ENCODE peak calls at places on chromosomes 7 and 10, in seven cellular contexts. One of them, this sample, is unnamed.

GRCh38 chr7:142104550-142105527 is 6.7 kb upstream of the MGAM2 start:
- DNase-seq in esophagus squamous epithelium: no peak
- DNase-seq in DMS 273 treated with DMSO at 0.1 percent for 48 hours: no peak
- DNase-seq in thoracic aorta: no peak
- DNase-seq in NCI-H748 treated with DMSO at 0.1 percent for 48 hours: no peak
- DNase-seq in effector memory CD8-positive, alpha-beta T cell: no peak
- DNase-seq in KG1: peak
- DNase-seq in this sample: no peak

GRCh38 chr10:72186633-72187330 is 29.0 kb upstream of the ANAPC16 start:
- DNase-seq in DMS 273 treated with DMSO at 0.1 percent for 48 hours: no peak
- DNase-seq in esophagus squamous epithelium: no peak
- DNase-seq in effector memory CD8-positive, alpha-beta T cell: no peak
- DNase-seq in NCI-H748 treated with DMSO at 0.1 percent for 48 hours: no peak
- DNase-seq in thoracic aorta: no peak
- DNase-seq in KG1: no peak
- DNase-seq in this sample: no peak

GRCh38 chr10:29955308-29955935 is 104.0 kb downstream of the JCAD start:
- DNase-seq in esophagus squamous epithelium: no peak
- DNase-seq in NCI-H748 treated with DMSO at 0.1 percent for 48 hours: no peak
- DNase-seq in DMS 273 treated with DMSO at 0.1 percent for 48 hours: no peak
- DNase-seq in thoracic aorta: no peak
- DNase-seq in effector memory CD8-positive, alpha-beta T cell: no peak
- DNase-seq in KG1: no peak
- DNase-seq in this sample: no peak

GRCh38 chr7:74371381-74372059 is 82.2 kb upstream of the GTF2IRD1 start:
- DNase-seq in esophagus squamous epithelium: no peak
- DNase-seq in thoracic aorta: no peak
- DNase-seq in NCI-H748 treated with DMSO at 0.1 percent for 48 hours: peak
- DNase-seq in DMS 273 treated with DMSO at 0.1 percent for 48 hours: no peak
- DNase-seq in effector memory CD8-positive, alpha-beta T cell: no peak
- DNase-seq in KG1: no peak
- DNase-seq in this sample: no peak

GRCh38 chr10:77283326-77283725 is 354.3 kb downstream of the KCNMA1 start:
- DNase-seq in thoracic aorta: no peak
- DNase-seq in esophagus squamous epithelium: no peak
- DNase-seq in KG1: no peak
- DNase-seq in effector memory CD8-positive, alpha-beta T cell: no peak
- DNase-seq in DMS 273 treated with DMSO at 0.1 percent for 48 hours: no peak
- DNase-seq in NCI-H748 treated with DMSO at 0.1 percent for 48 hours: no peak
- DNase-seq in this sample: no peak

GRCh38 chr7:74726309-74727101 is 47.3 kb upstream of the NCF1 start:
- DNase-seq in DMS 273 treated with DMSO at 0.1 percent for 48 hours: no peak
- DNase-seq in esophagus squamous epithelium: no peak
- DNase-seq in NCI-H748 treated with DMSO at 0.1 percent for 48 hours: no peak
- DNase-seq in KG1: no peak
- DNase-seq in effector memory CD8-positive, alpha-beta T cell: no peak
- DNase-seq in thoracic aorta: no peak
- DNase-seq in this sample: no peak

GRCh38 chr7:31986878-31987518 is 83.2 kb downstream of the PDE1C start:
- DNase-seq in DMS 273 treated with DMSO at 0.1 percent for 48 hours: peak
- DNase-seq in KG1: no peak
- DNase-seq in esophagus squamous epithelium: no peak
- DNase-seq in thoracic aorta: no peak
- DNase-seq in NCI-H748 treated with DMSO at 0.1 percent for 48 hours: no peak
- DNase-seq in effector memory CD8-positive, alpha-beta T cell: no peak
- DNase-seq in this sample: no peak

GRCh38 chr10:17974505-17974904 is 22.8 kb downstream of the SLC39A12 start:
- DNase-seq in effector memory CD8-positive, alpha-beta T cell: no peak
- DNase-seq in NCI-H748 treated with DMSO at 0.1 percent for 48 hours: no peak
- DNase-seq in thoracic aorta: no peak
- DNase-seq in KG1: no peak
- DNase-seq in DMS 273 treated with DMSO at 0.1 percent for 48 hours: no peak
- DNase-seq in esophagus squamous epithelium: no peak
- DNase-seq in this sample: no peak

GRCh38 chr10:124212702-124213101 is 119.3 kb upstream of the CHST15 start:
- DNase-seq in esophagus squamous epithelium: no peak
- DNase-seq in NCI-H748 treated with DMSO at 0.1 percent for 48 hours: no peak
- DNase-seq in effector memory CD8-positive, alpha-beta T cell: no peak
- DNase-seq in DMS 273 treated with DMSO at 0.1 percent for 48 hours: no peak
- DNase-seq in thoracic aorta: no peak
- DNase-seq in KG1: no peak
- DNase-seq in this sample: no peak

GRCh38 chr10:79560160-79560709 is at the start of gene SFTPA2:
- DNase-seq in KG1: no peak
- DNase-seq in NCI-H748 treated with DMSO at 0.1 percent for 48 hours: no peak
- DNase-seq in thoracic aorta: no peak
- DNase-seq in DMS 273 treated with DMSO at 0.1 percent for 48 hours: no peak
- DNase-seq in esophagus squamous epithelium: no peak
- DNase-seq in effector memory CD8-positive, alpha-beta T cell: no peak
- DNase-seq in this sample: no peak

GRCh38 chr7:158272509-158273137 is 315.0 kb downstream of the PTPRN2 start:
- DNase-seq in effector memory CD8-positive, alpha-beta T cell: no peak
- DNase-seq in NCI-H748 treated with DMSO at 0.1 percent for 48 hours: no peak
- DNase-seq in KG1: no peak
- DNase-seq in DMS 273 treated with DMSO at 0.1 percent for 48 hours: no peak
- DNase-seq in thoracic aorta: no peak
- DNase-seq in esophagus squamous epithelium: no peak
- DNase-seq in this sample: no peak

GRCh38 chr10:122490786-122491680 is 29.7 kb downstream of the HTRA1 start:
- DNase-seq in effector memory CD8-positive, alpha-beta T cell: peak
- DNase-seq in esophagus squamous epithelium: no peak
- DNase-seq in thoracic aorta: no peak
- DNase-seq in NCI-H748 treated with DMSO at 0.1 percent for 48 hours: no peak
- DNase-seq in KG1: no peak
- DNase-seq in DMS 273 treated with DMSO at 0.1 percent for 48 hours: no peak
- DNase-seq in this sample: no peak

GRCh38 chr7:367351-367841 is 77.4 kb downstream of the FOXL3 start:
- DNase-seq in KG1: no peak
- DNase-seq in NCI-H748 treated with DMSO at 0.1 percent for 48 hours: no peak
- DNase-seq in DMS 273 treated with DMSO at 0.1 percent for 48 hours: no peak
- DNase-seq in esophagus squamous epithelium: no peak
- DNase-seq in effector memory CD8-positive, alpha-beta T cell: no peak
- DNase-seq in thoracic aorta: no peak
- DNase-seq in this sample: peak

GRCh38 chr7:127710635-127711034 is 58.6 kb downstream of the SND1 start:
- DNase-seq in DMS 273 treated with DMSO at 0.1 percent for 48 hours: no peak
- DNase-seq in thoracic aorta: no peak
- DNase-seq in NCI-H748 treated with DMSO at 0.1 percent for 48 hours: no peak
- DNase-seq in effector memory CD8-positive, alpha-beta T cell: no peak
- DNase-seq in KG1: no peak
- DNase-seq in esophagus squamous epithelium: no peak
- DNase-seq in this sample: no peak

GRCh38 chr10:33965795-33966581 is 631.5 kb upstream of the NRP1 start:
- DNase-seq in esophagus squamous epithelium: no peak
- DNase-seq in DMS 273 treated with DMSO at 0.1 percent for 48 hours: no peak
- DNase-seq in thoracic aorta: no peak
- DNase-seq in KG1: no peak
- DNase-seq in NCI-H748 treated with DMSO at 0.1 percent for 48 hours: no peak
- DNase-seq in effector memory CD8-positive, alpha-beta T cell: no peak
- DNase-seq in this sample: peak

GRCh38 chr7:82624337-82624736 is 180.8 kb upstream of the CACNA2D1 start:
- DNase-seq in DMS 273 treated with DMSO at 0.1 percent for 48 hours: no peak
- DNase-seq in thoracic aorta: no peak
- DNase-seq in NCI-H748 treated with DMSO at 0.1 percent for 48 hours: no peak
- DNase-seq in KG1: no peak
- DNase-seq in esophagus squamous epithelium: no peak
- DNase-seq in effector memory CD8-positive, alpha-beta T cell: no peak
- DNase-seq in this sample: no peak

GRCh38 chr10:49277973-49278372 is 21.0 kb upstream of the C10orf71 start:
- DNase-seq in esophagus squamous epithelium: no peak
- DNase-seq in NCI-H748 treated with DMSO at 0.1 percent for 48 hours: no peak
- DNase-seq in KG1: peak
- DNase-seq in effector memory CD8-positive, alpha-beta T cell: no peak
- DNase-seq in thoracic aorta: no peak
- DNase-seq in DMS 273 treated with DMSO at 0.1 percent for 48 hours: no peak
- DNase-seq in this sample: no peak

GRCh38 chr7:151416921-151417320 is 7.1 kb upstream of the WDR86 start:
- DNase-seq in thoracic aorta: no peak
- DNase-seq in effector memory CD8-positive, alpha-beta T cell: no peak
- DNase-seq in esophagus squamous epithelium: no peak
- DNase-seq in KG1: no peak
- DNase-seq in DMS 273 treated with DMSO at 0.1 percent for 48 hours: no peak
- DNase-seq in NCI-H748 treated with DMSO at 0.1 percent for 48 hours: no peak
- DNase-seq in this sample: no peak

GRCh38 chr7:112084506-112084905 is 121.7 kb downstream of the DOCK4 start:
- DNase-seq in thoracic aorta: no peak
- DNase-seq in KG1: no peak
- DNase-seq in DMS 273 treated with DMSO at 0.1 percent for 48 hours: no peak
- DNase-seq in NCI-H748 treated with DMSO at 0.1 percent for 48 hours: no peak
- DNase-seq in effector memory CD8-positive, alpha-beta T cell: no peak
- DNase-seq in esophagus squamous epithelium: no peak
- DNase-seq in this sample: no peak

GRCh38 chr10:71528371-71529202 is 131.9 kb downstream of the CDH23 start:
- DNase-seq in KG1: no peak
- DNase-seq in effector memory CD8-positive, alpha-beta T cell: no peak
- DNase-seq in NCI-H748 treated with DMSO at 0.1 percent for 48 hours: no peak
- DNase-seq in thoracic aorta: no peak
- DNase-seq in DMS 273 treated with DMSO at 0.1 percent for 48 hours: no peak
- DNase-seq in esophagus squamous epithelium: no peak
- DNase-seq in this sample: no peak

GRCh38 chr10:125096371-125096770 is 64.0 kb downstream of the CTBP2 start:
- DNase-seq in KG1: no peak
- DNase-seq in esophagus squamous epithelium: no peak
- DNase-seq in NCI-H748 treated with DMSO at 0.1 percent for 48 hours: no peak
- DNase-seq in DMS 273 treated with DMSO at 0.1 percent for 48 hours: no peak
- DNase-seq in thoracic aorta: no peak
- DNase-seq in effector memory CD8-positive, alpha-beta T cell: no peak
- DNase-seq in this sample: no peak

GRCh38 chr7:22717760-22718159 is 9.2 kb upstream of the IL6 start:
- DNase-seq in DMS 273 treated with DMSO at 0.1 percent for 48 hours: no peak
- DNase-seq in thoracic aorta: no peak
- DNase-seq in effector memory CD8-positive, alpha-beta T cell: no peak
- DNase-seq in esophagus squamous epithelium: no peak
- DNase-seq in NCI-H748 treated with DMSO at 0.1 percent for 48 hours: no peak
- DNase-seq in KG1: no peak
- DNase-seq in this sample: no peak

GRCh38 chr7:43164757-43165156 is 52.3 kb downstream of the HECW1 start:
- DNase-seq in KG1: no peak
- DNase-seq in DMS 273 treated with DMSO at 0.1 percent for 48 hours: no peak
- DNase-seq in NCI-H748 treated with DMSO at 0.1 percent for 48 hours: no peak
- DNase-seq in thoracic aorta: no peak
- DNase-seq in esophagus squamous epithelium: no peak
- DNase-seq in effector memory CD8-positive, alpha-beta T cell: no peak
- DNase-seq in this sample: no peak

GRCh38 chr7:134992626-134993179 is 6.4 kb downstream of the AGBL3 start:
- DNase-seq in NCI-H748 treated with DMSO at 0.1 percent for 48 hours: no peak
- DNase-seq in KG1: no peak
- DNase-seq in effector memory CD8-positive, alpha-beta T cell: no peak
- DNase-seq in thoracic aorta: no peak
- DNase-seq in DMS 273 treated with DMSO at 0.1 percent for 48 hours: no peak
- DNase-seq in esophagus squamous epithelium: no peak
- DNase-seq in this sample: no peak

GRCh38 chr10:132463333-132464255 is 66.6 kb downstream of the PWWP2B start:
- DNase-seq in esophagus squamous epithelium: no peak
- DNase-seq in effector memory CD8-positive, alpha-beta T cell: no peak
- DNase-seq in DMS 273 treated with DMSO at 0.1 percent for 48 hours: no peak
- DNase-seq in KG1: no peak
- DNase-seq in NCI-H748 treated with DMSO at 0.1 percent for 48 hours: no peak
- DNase-seq in thoracic aorta: no peak
- DNase-seq in this sample: no peak

GRCh38 chr7:16200591-16200990 is 220.7 kb downstream of the CRPPA start:
- DNase-seq in KG1: no peak
- DNase-seq in NCI-H748 treated with DMSO at 0.1 percent for 48 hours: no peak
- DNase-seq in esophagus squamous epithelium: no peak
- DNase-seq in effector memory CD8-positive, alpha-beta T cell: no peak
- DNase-seq in DMS 273 treated with DMSO at 0.1 percent for 48 hours: no peak
- DNase-seq in thoracic aorta: no peak
- DNase-seq in this sample: no peak

GRCh38 chr7:46554688-46555422 is 633.8 kb upstream of the IGFBP3 start:
- DNase-seq in thoracic aorta: no peak
- DNase-seq in KG1: no peak
- DNase-seq in esophagus squamous epithelium: no peak
- DNase-seq in effector memory CD8-positive, alpha-beta T cell: no peak
- DNase-seq in NCI-H748 treated with DMSO at 0.1 percent for 48 hours: no peak
- DNase-seq in DMS 273 treated with DMSO at 0.1 percent for 48 hours: no peak
- DNase-seq in this sample: no peak

GRCh38 chr10:91772869-91773268 is 25.4 kb upstream of the TNKS2 start:
- DNase-seq in thoracic aorta: no peak
- DNase-seq in NCI-H748 treated with DMSO at 0.1 percent for 48 hours: no peak
- DNase-seq in DMS 273 treated with DMSO at 0.1 percent for 48 hours: no peak
- DNase-seq in KG1: no peak
- DNase-seq in esophagus squamous epithelium: no peak
- DNase-seq in effector memory CD8-positive, alpha-beta T cell: no peak
- DNase-seq in this sample: no peak

GRCh38 chr7:130952477-130952876 is 218.5 kb upstream of the KLF14 start:
- DNase-seq in NCI-H748 treated with DMSO at 0.1 percent for 48 hours: no peak
- DNase-seq in effector memory CD8-positive, alpha-beta T cell: no peak
- DNase-seq in esophagus squamous epithelium: no peak
- DNase-seq in KG1: no peak
- DNase-seq in thoracic aorta: no peak
- DNase-seq in DMS 273 treated with DMSO at 0.1 percent for 48 hours: no peak
- DNase-seq in this sample: no peak

GRCh38 chr7:136803028-136803427 is 65.4 kb upstream of the CHRM2 start:
- DNase-seq in effector memory CD8-positive, alpha-beta T cell: no peak
- DNase-seq in thoracic aorta: no peak
- DNase-seq in esophagus squamous epithelium: no peak
- DNase-seq in KG1: no peak
- DNase-seq in NCI-H748 treated with DMSO at 0.1 percent for 48 hours: no peak
- DNase-seq in DMS 273 treated with DMSO at 0.1 percent for 48 hours: no peak
- DNase-seq in this sample: no peak

GRCh38 chr7:2886900-2887299 is 42.8 kb upstream of the GNA12 start:
- DNase-seq in thoracic aorta: no peak
- DNase-seq in esophagus squamous epithelium: peak
- DNase-seq in DMS 273 treated with DMSO at 0.1 percent for 48 hours: peak
- DNase-seq in NCI-H748 treated with DMSO at 0.1 percent for 48 hours: peak
- DNase-seq in effector memory CD8-positive, alpha-beta T cell: peak
- DNase-seq in KG1: peak
- DNase-seq in this sample: peak

GRCh38 chr7:141024668-141025067 is 9.9 kb upstream of the MRPS33 start:
- DNase-seq in effector memory CD8-positive, alpha-beta T cell: no peak
- DNase-seq in DMS 273 treated with DMSO at 0.1 percent for 48 hours: no peak
- DNase-seq in esophagus squamous epithelium: no peak
- DNase-seq in thoracic aorta: no peak
- DNase-seq in KG1: no peak
- DNase-seq in NCI-H748 treated with DMSO at 0.1 percent for 48 hours: no peak
- DNase-seq in this sample: no peak

GRCh38 chr7:139396323-139396951 is 36.7 kb downstream of the LUC7L2 start:
- DNase-seq in effector memory CD8-positive, alpha-beta T cell: no peak
- DNase-seq in DMS 273 treated with DMSO at 0.1 percent for 48 hours: no peak
- DNase-seq in KG1: no peak
- DNase-seq in NCI-H748 treated with DMSO at 0.1 percent for 48 hours: no peak
- DNase-seq in thoracic aorta: no peak
- DNase-seq in esophagus squamous epithelium: no peak
- DNase-seq in this sample: no peak

GRCh38 chr7:33874943-33875342 is 30.4 kb upstream of the BMPER start:
- DNase-seq in DMS 273 treated with DMSO at 0.1 percent for 48 hours: no peak
- DNase-seq in thoracic aorta: no peak
- DNase-seq in effector memory CD8-positive, alpha-beta T cell: no peak
- DNase-seq in KG1: no peak
- DNase-seq in NCI-H748 treated with DMSO at 0.1 percent for 48 hours: no peak
- DNase-seq in esophagus squamous epithelium: no peak
- DNase-seq in this sample: no peak